ENCODE peak calls at places on chromosomes 3 and 15, in nine cellular contexts. P, O, C, B, F, L, T, U and R are unnamed samples.

GRCh38 chr15:73081321-73081958 is 29.2 kb downstream of the NEO1 start:
- DNase-seq in P (peak; percentile 26), O (no peak), C (peak; percentile 76), B (no peak), F (peak; percentile 27), L (no peak), T (no peak), U (peak; percentile 44), R (peak; percentile 28)

GRCh38 chr3:17500618-17501017 is 241.8 kb downstream of the TBC1D5 start:
- DNase-seq in P (no peak), O (no peak), C (no peak), B (no peak), F (no peak), L (no peak), T (no peak), U (no peak), R (no peak)

GRCh38 chr3:117903226-117903625 is 1131.4 kb downstream of the IGSF11 start:
- DNase-seq in P (peak; percentile 43), O (no peak), C (no peak), B (no peak), F (no peak), L (no peak), T (no peak), U (no peak), R (no peak)

GRCh38 chr15:20652914-20653313 is 111.3 kb upstream of the GOLGA6L6 start:
- DNase-seq in P (no peak), O (no peak), C (no peak), B (no peak), F (no peak), L (no peak), T (no peak), U (no peak), R (no peak)

GRCh38 chr3:124467980-124468902 is 262.0 kb upstream of the UMPS start:
- DNase-seq in P (no peak), O (peak; percentile 12), C (peak; percentile 38), B (peak; percentile 47), F (no peak), L (peak; percentile 41), T (no peak), U (peak; percentile 49), R (peak; percentile 47)

GRCh38 chr15:40941528-40942336 is 11.5 kb upstream of the CHAC1 start:
- DNase-seq in P (peak; percentile 27), O (peak; percentile 30), C (peak; percentile 80), B (peak; percentile 86), F (peak; percentile 62), L (peak; percentile 85), T (peak; percentile 59), U (peak; percentile 64), R (peak; percentile 63)

GRCh38 chr3:182760576-182761164 is 32.6 kb upstream of the ATP11B start:
- DNase-seq in P (no peak), O (no peak), C (no peak), B (no peak), F (no peak), L (peak; percentile 23), T (no peak), U (no peak), R (peak; percentile 78)

GRCh38 chr15:27095809-27096580 is 125.0 kb downstream of the GABRG3 start:
- DNase-seq in P (no peak), O (no peak), C (peak; percentile 75), B (no peak), F (no peak), L (no peak), T (no peak), U (no peak), R (no peak)

GRCh38 chr3:14448063-14448462 is 45.7 kb downstream of the SLC6A6 start:
- DNase-seq in P (no peak), O (no peak), C (no peak), B (no peak), F (no peak), L (no peak), T (no peak), U (no peak), R (no peak)

GRCh38 chr3:61682671-61683408 is 121.5 kb downstream of the PTPRG start:
- DNase-seq in P (no peak), O (no peak), C (no peak), B (no peak), F (no peak), L (no peak), T (no peak), U (peak; percentile 23), R (no peak)

GRCh38 chr15:71538181-71538580 is 272.2 kb upstream of the NR2E3 start:
- DNase-seq in P (no peak), O (no peak), C (no peak), B (no peak), F (no peak), L (no peak), T (no peak), U (no peak), R (no peak)

GRCh38 chr3:131485116-131485515 is 17.7 kb downstream of the MRPL3 start:
- DNase-seq in P (no peak), O (no peak), C (no peak), B (no peak), F (no peak), L (no peak), T (no peak), U (no peak), R (no peak)

GRCh38 chr3:140268103-140268502 is 333.1 kb downstream of the CLSTN2 start:
- DNase-seq in P (no peak), O (no peak), C (no peak), B (no peak), F (no peak), L (no peak), T (no peak), U (no peak), R (no peak)

GRCh38 chr3:11132861-11133260 is 21.4 kb upstream of the HRH1 start:
- DNase-seq in P (no peak), O (no peak), C (no peak), B (no peak), F (no peak), L (no peak), T (no peak), U (no peak), R (no peak)

GRCh38 chr3:123431007-123431657 is 17.8 kb downstream of the ADCY5 start:
- DNase-seq in P (no peak), O (no peak), C (no peak), B (no peak), F (no peak), L (no peak), T (no peak), U (no peak), R (no peak)

GRCh38 chr3:113013593-113013992 is 22.8 kb downstream of the GTPBP8 start:
- DNase-seq in P (no peak), O (no peak), C (no peak), B (no peak), F (no peak), L (no peak), T (no peak), U (no peak), R (no peak)

GRCh38 chr3:43477600-43477999 is 144.2 kb downstream of the ANO10 start:
- DNase-seq in P (no peak), O (no peak), C (no peak), B (peak; percentile 34), F (peak; percentile 18), L (peak; percentile 13), T (peak; percentile 14), U (no peak), R (peak; percentile 20)

GRCh38 chr3:9180764-9181117 is 68.7 kb downstream of the SRGAP3 start:
- DNase-seq in P (no peak), O (no peak), C (no peak), B (no peak), F (no peak), L (no peak), T (no peak), U (no peak), R (peak; percentile 20)

GRCh38 chr15:68435966-68436365 is 4.0 kb upstream of the ITGA11 start:
- DNase-seq in P (no peak), O (no peak), C (no peak), B (no peak), F (no peak), L (no peak), T (no peak), U (no peak), R (no peak)

GRCh38 chr3:100041328-100041749 is 73.0 kb downstream of the FILIP1L start:
- DNase-seq in P (peak; percentile 77), O (no peak), C (no peak), B (no peak), F (no peak), L (no peak), T (no peak), U (peak; percentile 83), R (no peak)

GRCh38 chr3:49638445-49638844 is 35.7 kb upstream of the APEH start:
- DNase-seq in P (no peak), O (peak; percentile 68), C (no peak), B (peak; percentile 56), F (no peak), L (no peak), T (no peak), U (peak; percentile 95), R (no peak)

GRCh38 chr3:122392868-122393844 is 9.2 kb downstream of the FAM162A start:
- DNase-seq in P (no peak), O (no peak), C (peak; percentile 32), B (no peak), F (no peak), L (no peak), T (no peak), U (peak; percentile 36), R (no peak)

GRCh38 chr15:99987701-99988100 is 254.5 kb upstream of the LYSMD4 start:
- DNase-seq in P (no peak), O (no peak), C (no peak), B (no peak), F (no peak), L (no peak), T (no peak), U (no peak), R (no peak)

GRCh38 chr15:33169625-33170024 is 24.9 kb downstream of the FMN1 start:
- DNase-seq in P (no peak), O (no peak), C (no peak), B (no peak), F (no peak), L (no peak), T (no peak), U (no peak), R (no peak)

GRCh38 chr3:132164469-132165092 is 129.8 kb upstream of the CPNE4 start:
- DNase-seq in P (peak; percentile 4), O (no peak), C (no peak), B (no peak), F (no peak), L (no peak), T (no peak), U (no peak), R (peak; percentile 17)

GRCh38 chr3:136818851-136819783 is at the start of gene SLC35G2:
- DNase-seq in P (no peak), O (peak; percentile 59), C (peak; percentile 25), B (peak; percentile 78), F (peak; percentile 18), L (peak; percentile 32), T (peak; percentile 35), U (peak; percentile 63), R (peak; percentile 26)

GRCh38 chr3:40720351-40720750 is 195.6 kb downstream of the ZNF621 start:
- DNase-seq in P (no peak), O (no peak), C (no peak), B (no peak), F (no peak), L (no peak), T (no peak), U (no peak), R (no peak)

GRCh38 chr3:171178714-171179113 is 152.2 kb upstream of the SLC2A2 start:
- DNase-seq in P (no peak), O (no peak), C (no peak), B (no peak), F (no peak), L (no peak), T (no peak), U (no peak), R (no peak)

GRCh38 chr15:73034213-73034612 is 18.1 kb upstream of the NEO1 start:
- DNase-seq in P (no peak), O (no peak), C (peak; percentile 90), B (no peak), F (no peak), L (no peak), T (no peak), U (no peak), R (no peak)

GRCh38 chr15:101489236-101489632 is 273 bp downstream of the PCSK6 start:
- DNase-seq in P (no peak), O (no peak), C (peak; percentile 24), B (peak; percentile 41), F (no peak), L (peak; percentile 60), T (no peak), U (no peak), R (no peak)

GRCh38 chr3:171028025-171028778 is 1.7 kb upstream of the SLC2A2 start:
- DNase-seq in P (peak; percentile 79), O (peak; percentile 9), C (no peak), B (peak; percentile 25), F (no peak), L (peak; percentile 21), T (peak; percentile 53), U (peak; percentile 84), R (peak; percentile 57)